ENCODE peak calls at places on chromosome 2, in six cellular contexts. B is HFFc6, R is psoas muscle, M is lower lobe of right lung, J is colonic mucosa, D is WTC11. L is an unnamed sample.

GRCh38 chr2:128327180-128327964 is 8.7 kb upstream of the HS6ST1 start:
- DNase-seq in B (no peak), J (no peak), D (no peak), M (no peak), R (no peak), L (no peak)

GRCh38 chr2:48187503-48187902 is 281.2 kb upstream of the FBXO11 start:
- DNase-seq in R (no peak), D (no peak), J (no peak), M (no peak), B (no peak), L (no peak)

GRCh38 chr2:226792155-226792871 is 7.3 kb downstream of the IRS1 start:
- DNase-seq in R (no peak), J (peak; percentile 31), B (no peak), M (no peak), D (no peak), L (peak; percentile 42)

GRCh38 chr2:18656048-18656447 is 66.7 kb upstream of the NT5C1B start:
- DNase-seq in D (no peak), B (no peak), J (no peak), R (no peak), M (no peak), L (no peak)

GRCh38 chr2:101080214-101081068 is 70.7 kb downstream of the TBC1D8 start:
- DNase-seq in B (no peak), R (peak; percentile 30), M (no peak), D (no peak), J (peak; percentile 51), L (no peak)

GRCh38 chr2:144166743-144167142 is 353.2 kb downstream of the ZEB2 start:
- DNase-seq in M (no peak), D (no peak), R (no peak), B (no peak), J (no peak), L (no peak)

GRCh38 chr2:110869472-110870446 is 137.4 kb downstream of the ACOXL start:
- DNase-seq in M (no peak), J (no peak), R (no peak), B (no peak), D (no peak), L (no peak)

GRCh38 chr2:57497489-57498096 is 549.0 kb upstream of the VRK2 start:
- DNase-seq in R (no peak), M (peak; percentile 41), D (peak; percentile 49), J (peak; percentile 34), B (peak; percentile 47), L (peak; percentile 18)

GRCh38 chr2:29920631-29921559 is 491 bp downstream of the ALK start:
- DNase-seq in R (peak; percentile 20), B (no peak), D (peak; percentile 21), J (no peak), M (peak; percentile 45), L (peak; percentile 43)

GRCh38 chr2:37585982-37586621 is 85.3 kb downstream of the CDC42EP3 start:
- DNase-seq in D (no peak), J (peak; percentile 44), R (peak; percentile 52), B (peak; percentile 93), M (no peak), L (no peak)

GRCh38 chr2:71100195-71100964 is 29.6 kb downstream of the MCEE start:
- DNase-seq in D (peak; percentile 72), R (peak; percentile 44), M (peak; percentile 62), J (peak; percentile 63), B (peak; percentile 52), L (peak; percentile 59)

GRCh38 chr2:186891219-186891621 is 42.2 kb upstream of the ZSWIM2 start:
- DNase-seq in J (no peak), R (no peak), B (no peak), M (no peak), D (no peak), L (no peak)

GRCh38 chr2:73291093-73291460 is 2.3 kb downstream of the EGR4 start:
- DNase-seq in D (peak; percentile 81), R (peak; percentile 42), J (peak; percentile 60), B (peak; percentile 11), M (peak; percentile 65), L (peak; percentile 79)

GRCh38 chr2:188466761-188467160 is 175.1 kb downstream of the GULP1 start:
- DNase-seq in B (no peak), D (no peak), J (no peak), M (no peak), R (no peak), L (no peak)

GRCh38 chr2:70668911-70669310 is 99.1 kb downstream of the ADD2 start:
- DNase-seq in J (no peak), M (no peak), B (no peak), R (no peak), D (no peak), L (no peak)

GRCh38 chr2:164621761-164622105 is 451 bp upstream of the GRB14 start:
- DNase-seq in B (no peak), M (no peak), D (peak; percentile 30), J (no peak), R (no peak), L (no peak)

GRCh38 chr2:181104512-181105121 is 124.2 kb downstream of the UBE2E3 start:
- DNase-seq in M (no peak), J (peak; percentile 24), B (peak; percentile 72), R (no peak), D (no peak), L (no peak)

GRCh38 chr2:113203901-113204519 is 30.2 kb downstream of the PSD4 start:
- DNase-seq in R (peak; percentile 45), J (peak; percentile 81), D (peak; percentile 86), M (peak; percentile 67), B (peak; percentile 57), L (peak; percentile 85)

GRCh38 chr2:218898109-218898878 is 17.6 kb downstream of the WNT10A start:
- DNase-seq in R (peak; percentile 69), J (peak; percentile 75), M (peak; percentile 81), D (peak; percentile 94), B (no peak), L (peak; percentile 84)

GRCh38 chr2:144460981-144461766 is 58.7 kb downstream of the ZEB2 start:
- DNase-seq in D (no peak), M (no peak), B (peak; percentile 80), R (peak; percentile 42), J (peak; percentile 47), L (no peak)

GRCh38 chr2:40363631-40364030 is 88.3 kb downstream of the SLC8A1 start:
- DNase-seq in M (no peak), D (no peak), R (no peak), B (no peak), J (no peak), L (no peak)

GRCh38 chr2:186589733-186590537 is at the start of gene ITGAV:
- DNase-seq in R (peak; percentile 91), M (peak; percentile 97), J (peak; percentile 94), D (peak; percentile 90), B (peak; percentile 86), L (peak; percentile 90)

GRCh38 chr2:177392373-177393246 is at the start of gene AGPS:
- DNase-seq in R (peak; percentile 86), M (peak; percentile 92), D (peak; percentile 79), B (peak; percentile 52), J (peak; percentile 89), L (peak; percentile 87)
- TF ChIP-seq CTCF in R (no peak), M (peak; percentile 11), D (no peak), B (peak; percentile 37), J (no peak), L (no peak)

GRCh38 chr2:5589183-5589582 is 103.0 kb upstream of the SOX11 start:
- DNase-seq in R (no peak), B (no peak), M (no peak), D (no peak), J (no peak), L (no peak)
- TF ChIP-seq CTCF in R (no peak), B (no peak), M (no peak), D (no peak), J (no peak), L (no peak)

GRCh38 chr2:105541189-105542050 is 142.6 kb upstream of the FHL2 start:
- DNase-seq in R (no peak), B (no peak), J (no peak), M (no peak), D (no peak), L (no peak)

GRCh38 chr2:105540642-105541041 is 141.8 kb upstream of the FHL2 start:
- DNase-seq in J (no peak), D (no peak), R (no peak), M (no peak), B (no peak), L (no peak)

GRCh38 chr2:105546623-105546964 is 147.7 kb upstream of the FHL2 start:
- DNase-seq in J (peak; percentile 4), M (no peak), B (no peak), D (no peak), R (no peak), L (no peak)

GRCh38 chr2:105544591-105545377 is 145.9 kb upstream of the FHL2 start:
- DNase-seq in D (no peak), B (no peak), J (peak; percentile 2), M (no peak), R (no peak), L (no peak)

GRCh38 chr2:105545731-105546622 is 147.1 kb upstream of the FHL2 start:
- DNase-seq in R (peak; percentile 52), B (peak; percentile 60), D (peak; percentile 84), M (peak; percentile 64), J (peak; percentile 78), L (peak; percentile 70)
- TF ChIP-seq CTCF in R (peak; percentile 80), B (peak; percentile 94), D (peak; percentile 54), M (peak; percentile 80), J (peak; percentile 82), L (peak; percentile 73)

DNA sequence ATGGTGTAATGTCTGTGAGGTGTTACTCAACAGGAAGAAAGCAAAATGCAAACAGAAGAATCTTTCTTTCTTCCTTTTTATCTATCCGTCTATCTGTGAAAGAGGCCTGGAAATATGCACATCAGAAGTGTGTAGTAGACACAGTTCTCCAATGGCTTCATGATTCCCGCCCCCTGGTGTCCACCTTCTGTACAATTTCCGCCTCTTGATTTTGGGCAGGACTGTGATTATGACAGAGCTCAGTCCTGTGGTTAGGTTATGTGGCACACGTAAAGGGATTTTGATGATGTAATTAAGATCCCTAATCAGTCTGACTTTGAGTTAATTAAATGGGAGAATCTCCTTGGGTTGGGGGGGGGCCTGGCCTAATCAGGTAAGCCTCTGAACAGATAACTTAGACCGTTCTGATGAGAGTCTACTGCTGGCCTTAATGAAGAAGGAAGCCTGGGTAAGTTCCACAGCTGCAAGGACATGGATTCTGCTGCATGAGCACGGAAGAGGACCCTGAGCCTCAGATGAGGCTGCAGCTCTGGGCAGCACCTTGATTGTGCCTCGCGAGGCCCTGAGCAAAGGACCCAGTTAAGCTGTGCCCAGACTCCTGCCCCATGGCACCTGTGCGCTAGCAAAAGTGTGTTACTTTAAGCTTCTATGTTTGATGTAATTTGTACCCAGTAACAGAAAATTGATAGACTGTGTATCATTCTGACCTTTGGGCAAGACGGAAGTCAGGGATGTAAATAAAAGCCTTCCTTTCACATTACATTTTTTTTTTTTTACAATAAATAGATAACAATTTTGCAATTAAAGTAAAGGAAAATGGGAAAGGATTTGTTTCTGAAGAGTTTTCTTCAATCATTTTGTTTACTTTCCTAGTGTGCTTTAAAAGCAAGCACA is 11.3 kb upstream of the KCNF1 start:
- DNase-seq in R (no peak), M (no peak), D (no peak), J (peak; percentile 69), B (no peak), L (peak; percentile 77)
- TF ChIP-seq CTCF in R (peak; percentile 12), M (peak; percentile 12), D (no peak), J (no peak), B (peak; percentile 70), L (peak; percentile 41)